ENCODE peak calls at places on chromosomes 7 and 10, in ten cellular contexts. J, X, R, I, M, S, H, O, Z and B are unnamed samples.

GRCh38 chr7:31373337-31374289 is 33.1 kb upstream of the NEUROD6 start:
- DNase-seq in H (peak; percentile 48), M (peak; percentile 76), R (no peak), J (peak; percentile 81), Z (peak; percentile 56), S (peak; percentile 66), X (no peak), O (peak; percentile 12), I (no peak), B (peak; percentile 20)

GRCh38 chr7:25244193-25244592 is 15.9 kb upstream of the NPVF start:
- DNase-seq in J (peak; percentile 32), O (no peak), X (no peak), I (no peak), M (no peak), Z (no peak), R (no peak), H (no peak), S (no peak), B (no peak)

GRCh38 chr7:155589001-155589980 is 42.9 kb upstream of the CNPY1 start:
- DNase-seq in R (no peak), M (no peak), X (no peak), H (no peak), Z (no peak), J (no peak), O (no peak), I (no peak), S (no peak), B (no peak)

GRCh38 chr7:2560175-2560695 is 1.5 kb downstream of the IQCE start:
- DNase-seq in S (no peak), O (no peak), J (no peak), H (no peak), I (peak; percentile 33), Z (peak; percentile 39), X (no peak), M (peak; percentile 6), R (no peak), B (no peak)

GRCh38 chr7:78607099-78607498 is 808.5 kb downstream of the PHTF2 start:
- DNase-seq in O (no peak), H (peak; percentile 11), X (no peak), S (no peak), R (no peak), I (no peak), J (peak; percentile 46), Z (no peak), M (peak; percentile 48), B (no peak)

GRCh38 chr7:98624846-98625420 is 7.8 kb downstream of the NPTX2 start:
- DNase-seq in Z (no peak), S (no peak), R (no peak), O (no peak), I (no peak), X (no peak), H (no peak), M (no peak), J (no peak), B (no peak)

GRCh38 chr10:73883553-73883952 is 9.2 kb upstream of the CAMK2G start:
- DNase-seq in I (no peak), Z (no peak), H (no peak), M (peak; percentile 83), J (no peak), S (no peak), R (no peak), X (no peak), O (no peak), B (no peak)

GRCh38 chr10:6543431-6544005 is 36.6 kb downstream of the PRKCQ start:
- DNase-seq in M (no peak), H (no peak), Z (no peak), I (no peak), O (no peak), X (peak; percentile 42), J (no peak), R (no peak), S (peak; percentile 31), B (no peak)

GRCh38 chr7:154928136-154929005 is 74.6 kb downstream of the PAXIP1 start:
- DNase-seq in J (no peak), R (peak; percentile 94), Z (peak; percentile 93), S (peak; percentile 84), I (no peak), M (peak; percentile 98), X (peak; percentile 16), H (peak; percentile 98), O (peak; percentile 20), B (no peak)

GRCh38 chr10:127044191-127044590 is 139.0 kb downstream of the DOCK1 start:
- DNase-seq in J (no peak), M (no peak), Z (no peak), S (no peak), X (no peak), H (no peak), R (no peak), O (no peak), I (no peak), B (no peak)

GRCh38 chr7:52260046-52260665 is 775.3 kb upstream of the POM121L12 start:
- DNase-seq in X (no peak), J (peak; percentile 52), I (no peak), O (no peak), R (no peak), S (no peak), Z (no peak), H (no peak), M (peak; percentile 32), B (no peak)

GRCh38 chr10:119306514-119306951 is 99.2 kb downstream of the GRK5 start:
- DNase-seq in M (peak; percentile 34), O (no peak), J (no peak), S (peak; percentile 83), R (peak; percentile 90), X (peak; percentile 79), Z (no peak), H (no peak), I (peak; percentile 35), B (no peak)